ENCODE peak calls at places on chromosomes 2 and 18, in six cellular contexts. One of them, this sample, is unnamed.

GRCh38 chr2:33091541-33092123 is 144.9 kb downstream of the LTBP1 start:
- DNase-seq in adrenal gland: no peak
- DNase-seq in A549: no peak
- DNase-seq in cardiac muscle cell: no peak
- DNase-seq in psoas muscle: no peak
- DNase-seq in heart right ventricle: no peak
- DNase-seq in this sample: no peak

GRCh38 chr2:65491381-65491903 is 59.0 kb upstream of the SPRED2 start:
- DNase-seq in adrenal gland: no peak
- DNase-seq in A549: no peak
- DNase-seq in cardiac muscle cell: no peak
- DNase-seq in psoas muscle: no peak
- DNase-seq in heart right ventricle: no peak
- DNase-seq in this sample: no peak

GRCh38 chr2:4675295-4675694 is 971.9 kb downstream of the DCDC2C start:
- DNase-seq in adrenal gland: no peak
- DNase-seq in A549: no peak
- DNase-seq in cardiac muscle cell: no peak
- DNase-seq in psoas muscle: no peak
- DNase-seq in heart right ventricle: no peak
- DNase-seq in this sample: no peak

GRCh38 chr2:60839126-60839813 is 42.1 kb upstream of the REL start:
- DNase-seq in adrenal gland: no peak
- DNase-seq in A549: no peak
- DNase-seq in cardiac muscle cell: no peak
- DNase-seq in psoas muscle: no peak
- DNase-seq in heart right ventricle: no peak
- DNase-seq in this sample: no peak

GRCh38 chr18:8948471-8949149 is 153.9 kb upstream of the NDUFV2 start:
- DNase-seq in adrenal gland: peak; percentile 15
- DNase-seq in A549: peak; percentile 57
- DNase-seq in cardiac muscle cell: no peak
- DNase-seq in psoas muscle: no peak
- DNase-seq in heart right ventricle: no peak
- DNase-seq in this sample: no peak

GRCh38 chr2:219567791-219568361 is 3.5 kb downstream of the OBSL1 start:
- DNase-seq in adrenal gland: no peak
- DNase-seq in A549: no peak
- DNase-seq in cardiac muscle cell: no peak
- DNase-seq in psoas muscle: no peak
- DNase-seq in heart right ventricle: no peak
- DNase-seq in this sample: no peak

GRCh38 chr2:227363756-227364155 is 15.3 kb downstream of the TM4SF20 start:
- DNase-seq in adrenal gland: no peak
- DNase-seq in A549: no peak
- DNase-seq in cardiac muscle cell: no peak
- DNase-seq in psoas muscle: no peak
- DNase-seq in heart right ventricle: no peak
- DNase-seq in this sample: peak; percentile 13

GRCh38 chr2:105797298-105797819 is 52.6 kb downstream of the NCK2 start:
- DNase-seq in adrenal gland: no peak
- DNase-seq in A549: no peak
- DNase-seq in cardiac muscle cell: no peak
- DNase-seq in psoas muscle: no peak
- DNase-seq in heart right ventricle: no peak
- DNase-seq in this sample: no peak

GRCh38 chr2:73291461-73292315 is 1.7 kb downstream of the EGR4 start:
- DNase-seq in adrenal gland: no peak
- DNase-seq in A549: peak; percentile 49
- DNase-seq in cardiac muscle cell: peak; percentile 17
- DNase-seq in psoas muscle: no peak
- DNase-seq in heart right ventricle: peak; percentile 11
- DNase-seq in this sample: no peak

GRCh38 chr2:15991231-15991630 is 50.9 kb downstream of the MYCN start:
- DNase-seq in adrenal gland: no peak
- DNase-seq in A549: no peak
- DNase-seq in cardiac muscle cell: no peak
- DNase-seq in psoas muscle: no peak
- DNase-seq in heart right ventricle: no peak
- DNase-seq in this sample: no peak

GRCh38 chr2:236960516-236960915 is 125.2 kb upstream of the COPS8 start:
- DNase-seq in adrenal gland: no peak
- DNase-seq in A549: no peak
- DNase-seq in cardiac muscle cell: no peak
- DNase-seq in psoas muscle: no peak
- DNase-seq in heart right ventricle: no peak
- DNase-seq in this sample: no peak

GRCh38 chr2:136117909-136118818 is at the start of gene CXCR4:
- DNase-seq in adrenal gland: peak; percentile 84
- DNase-seq in A549: peak; percentile 49
- DNase-seq in cardiac muscle cell: peak; percentile 81
- DNase-seq in psoas muscle: peak; percentile 59
- DNase-seq in heart right ventricle: peak; percentile 76
- DNase-seq in this sample: peak; percentile 89

GRCh38 chr2:136118819-136119716 is 1.1 kb upstream of the CXCR4 start:
- DNase-seq in adrenal gland: peak; percentile 69
- DNase-seq in A549: no peak
- DNase-seq in cardiac muscle cell: peak; percentile 54
- DNase-seq in psoas muscle: peak; percentile 48
- DNase-seq in heart right ventricle: peak; percentile 61
- DNase-seq in this sample: peak; percentile 74

GRCh38 chr2:136121511-136121910 is 3.6 kb upstream of the CXCR4 start:
- DNase-seq in adrenal gland: no peak
- DNase-seq in A549: no peak
- DNase-seq in cardiac muscle cell: no peak
- DNase-seq in psoas muscle: no peak
- DNase-seq in heart right ventricle: no peak
- DNase-seq in this sample: no peak

GRCh38 chr2:136117391-136117841 is 533 bp downstream of the CXCR4 start:
- DNase-seq in adrenal gland: peak; percentile 65
- DNase-seq in A549: peak; percentile 21
- DNase-seq in cardiac muscle cell: peak; percentile 76
- DNase-seq in psoas muscle: peak; percentile 34
- DNase-seq in heart right ventricle: peak; percentile 49
- DNase-seq in this sample: no peak

DNA sequence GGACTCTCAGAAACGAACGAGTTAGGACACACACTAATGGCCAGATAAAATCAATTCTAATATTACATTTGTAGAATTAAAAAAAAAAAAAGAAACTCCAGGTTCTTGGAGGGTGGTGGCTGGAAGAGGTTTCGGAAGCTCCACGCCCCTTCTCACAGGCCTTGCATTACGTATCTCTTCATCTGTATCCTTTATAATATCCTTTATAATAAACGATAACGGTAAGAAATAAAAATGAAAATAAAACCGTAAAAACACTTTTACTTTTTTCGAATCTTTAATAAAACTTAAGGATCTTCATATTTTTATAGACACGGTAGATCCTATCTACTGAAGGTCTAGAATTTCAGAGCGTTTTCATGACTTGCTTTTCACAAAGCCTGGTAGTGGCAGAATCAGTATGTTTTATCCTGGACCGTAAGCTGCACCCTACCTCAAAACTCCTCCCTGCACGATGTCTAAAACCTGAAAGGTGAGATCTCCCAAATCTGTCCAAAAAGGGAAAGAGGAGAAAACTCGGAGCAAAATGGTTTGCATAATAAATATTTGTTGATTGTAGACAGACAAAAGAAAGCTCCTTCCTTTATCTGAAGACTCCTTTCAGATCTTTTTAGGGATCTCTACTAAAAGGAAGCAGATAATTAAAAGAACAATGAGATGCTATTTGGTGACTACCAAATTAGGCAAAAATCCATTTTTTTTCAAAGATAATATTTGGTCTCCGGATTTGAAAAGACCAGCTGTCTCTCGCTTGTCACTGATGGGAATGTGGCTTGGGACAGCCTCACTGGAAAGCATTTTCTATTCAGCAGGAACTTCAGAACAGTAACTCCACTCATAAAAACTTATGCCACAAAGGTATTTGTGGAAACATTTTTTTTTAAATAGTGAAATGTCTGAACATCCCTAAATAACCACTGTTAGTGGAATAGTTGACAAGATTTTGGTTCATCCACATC is 2.0 kb upstream of the CXCR4 start:
- DNase-seq in adrenal gland: no peak
- DNase-seq in A549: no peak
- DNase-seq in cardiac muscle cell: no peak
- DNase-seq in psoas muscle: no peak
- DNase-seq in heart right ventricle: no peak
- DNase-seq in this sample: no peak
- H3K4me3 ChIP-seq in adrenal gland: peak overlapping the region; percentile 74
- H3K4me3 ChIP-seq in A549: no peak overlapping the region
- H3K4me3 ChIP-seq in cardiac muscle cell: peak overlapping the region; percentile 58
- H3K4me3 ChIP-seq in psoas muscle: peak overlapping the region; percentile 71
- H3K4me3 ChIP-seq in heart right ventricle: peak overlapping the region; percentile 50
- H3K4me3 ChIP-seq in this sample: peak overlapping the region; percentile 89

GRCh38 chr2:99424391-99424790 is 65.4 kb downstream of the REV1 start:
- DNase-seq in adrenal gland: no peak
- DNase-seq in A549: no peak
- DNase-seq in cardiac muscle cell: no peak
- DNase-seq in psoas muscle: no peak
- DNase-seq in heart right ventricle: no peak
- DNase-seq in this sample: no peak
- H3K27ac ChIP-seq in adrenal gland: no peak overlapping the region
- H3K27ac ChIP-seq in A549: no peak overlapping the region
- H3K27ac ChIP-seq in cardiac muscle cell: peak overlapping the region; percentile 73
- H3K27ac ChIP-seq in psoas muscle: no peak overlapping the region
- H3K27ac ChIP-seq in heart right ventricle: no peak overlapping the region
- H3K27ac ChIP-seq in this sample: no peak overlapping the region

GRCh38 chr2:25306767-25307368 is 34.9 kb downstream of the DNMT3A start:
- DNase-seq in adrenal gland: peak; percentile 69
- DNase-seq in A549: no peak
- DNase-seq in cardiac muscle cell: no peak
- DNase-seq in psoas muscle: peak; percentile 66
- DNase-seq in heart right ventricle: no peak
- DNase-seq in this sample: no peak
- H3K4me1 ChIP-seq in adrenal gland: peaks cover 26% of the 10 kb centered on the region
- H3K4me1 ChIP-seq in A549: no peaks in the 10 kb centered on the region
- H3K4me1 ChIP-seq in cardiac muscle cell: peaks cover 28% of the 10 kb centered on the region
- H3K4me1 ChIP-seq in psoas muscle: peaks cover 91% of the 10 kb centered on the region
- H3K4me1 ChIP-seq in heart right ventricle: peaks cover 76% of the 10 kb centered on the region
- H3K4me1 ChIP-seq in this sample: peaks cover 10% of the 10 kb centered on the region

DNA sequence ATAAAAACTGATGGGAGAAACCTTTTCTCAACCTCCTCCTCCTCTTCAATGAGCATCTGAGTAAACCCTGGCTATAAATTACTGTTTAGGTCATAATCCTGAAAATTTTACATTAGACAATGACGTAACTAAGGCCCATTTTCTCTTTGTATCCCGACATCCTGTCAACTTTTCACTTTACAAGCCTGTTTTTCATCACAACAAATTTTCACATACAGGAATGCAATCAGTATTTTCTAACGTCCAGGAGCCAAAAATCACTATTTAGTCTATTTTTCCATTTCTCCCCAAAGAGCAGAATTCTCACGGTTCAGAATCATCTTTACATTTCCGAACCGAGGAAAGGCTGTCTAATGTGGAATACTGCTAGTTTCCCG is 1.2 kb downstream of the SPIRE1 start:
- DNase-seq in adrenal gland: no peak
- DNase-seq in A549: no peak
- DNase-seq in cardiac muscle cell: no peak
- DNase-seq in psoas muscle: no peak
- DNase-seq in heart right ventricle: no peak
- DNase-seq in this sample: no peak
- H3K4me3 ChIP-seq in adrenal gland: peak overlapping the region; percentile 97
- H3K4me3 ChIP-seq in A549: peak overlapping the region; percentile 95
- H3K4me3 ChIP-seq in cardiac muscle cell: peak overlapping the region; percentile 83
- H3K4me3 ChIP-seq in psoas muscle: peak overlapping the region; percentile 93
- H3K4me3 ChIP-seq in heart right ventricle: peak overlapping the region; percentile 82
- H3K4me3 ChIP-seq in this sample: peak overlapping the region; percentile 55

GRCh38 chr2:17795309-17795708 is 21.0 kb upstream of the MSGN1 start:
- DNase-seq in adrenal gland: no peak
- DNase-seq in A549: no peak
- DNase-seq in cardiac muscle cell: no peak
- DNase-seq in psoas muscle: no peak
- DNase-seq in heart right ventricle: no peak
- DNase-seq in this sample: no peak

GRCh38 chr2:17800693-17801458 is 15.4 kb upstream of the MSGN1 start:
- DNase-seq in adrenal gland: no peak
- DNase-seq in A549: no peak
- DNase-seq in cardiac muscle cell: no peak
- DNase-seq in psoas muscle: no peak
- DNase-seq in heart right ventricle: no peak
- DNase-seq in this sample: no peak

GRCh38 chr2:17803492-17803891 is 12.8 kb upstream of the MSGN1 start:
- DNase-seq in adrenal gland: no peak
- DNase-seq in A549: no peak
- DNase-seq in cardiac muscle cell: no peak
- DNase-seq in psoas muscle: no peak
- DNase-seq in heart right ventricle: no peak
- DNase-seq in this sample: no peak

GRCh38 chr2:17800219-17800618 is 16.0 kb upstream of the MSGN1 start:
- DNase-seq in adrenal gland: no peak
- DNase-seq in A549: no peak
- DNase-seq in cardiac muscle cell: no peak
- DNase-seq in psoas muscle: no peak
- DNase-seq in heart right ventricle: no peak
- DNase-seq in this sample: no peak

DNA sequence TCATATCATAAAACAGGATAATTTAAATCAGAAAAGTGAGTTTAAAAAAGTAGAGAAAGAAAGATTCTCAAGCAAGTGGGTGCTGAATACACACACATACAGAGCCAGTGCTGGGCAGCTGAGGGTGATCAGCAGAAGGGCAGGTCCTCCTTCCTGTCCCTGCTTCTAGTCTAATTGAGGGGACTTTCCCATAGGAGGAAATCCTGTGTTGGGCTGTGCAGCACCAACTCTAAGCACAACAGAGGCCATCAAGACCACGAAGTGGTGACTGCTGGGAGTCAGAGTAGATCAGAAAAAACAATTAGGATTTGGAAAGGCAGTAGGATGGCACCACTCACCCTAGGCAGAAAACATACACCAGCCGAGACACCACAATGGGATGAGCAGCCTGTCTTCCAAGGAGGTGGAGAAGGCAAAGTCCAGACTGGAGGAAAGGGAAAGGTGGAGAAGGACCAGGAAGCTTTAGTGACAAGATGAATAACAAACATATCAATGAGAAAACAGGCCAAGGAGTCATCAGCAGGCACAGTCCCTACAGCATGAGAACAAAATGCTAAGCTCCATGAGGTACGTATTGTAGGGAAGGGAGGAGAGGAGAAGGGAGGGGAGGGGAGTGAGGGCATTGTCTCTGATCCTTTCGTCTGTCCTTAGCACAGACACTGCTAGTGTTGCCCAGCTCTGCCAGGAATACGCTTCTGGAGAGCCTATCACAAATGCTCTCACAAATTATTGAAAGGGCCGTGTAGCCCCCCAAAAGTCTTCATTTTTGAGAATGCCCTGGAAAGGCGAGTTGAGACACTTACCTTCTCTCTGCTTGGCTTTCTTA is 16.7 kb upstream of the MSGN1 start:
- DNase-seq in adrenal gland: no peak
- DNase-seq in A549: no peak
- DNase-seq in cardiac muscle cell: no peak
- DNase-seq in psoas muscle: no peak
- DNase-seq in heart right ventricle: no peak
- DNase-seq in this sample: no peak
- H3K27ac ChIP-seq in adrenal gland: peak overlapping the region; percentile 5
- H3K27ac ChIP-seq in A549: no peak overlapping the region
- H3K27ac ChIP-seq in cardiac muscle cell: no peak overlapping the region
- H3K27ac ChIP-seq in psoas muscle: no peak overlapping the region
- H3K27ac ChIP-seq in heart right ventricle: no peak overlapping the region
- H3K27ac ChIP-seq in this sample: no peak overlapping the region